ENCODE peak calls at places on chromosome 19, in five cellular contexts. Z, T, I, R and U are unnamed samples.

GRCh38 chr19:24054044-24054935 is 32.7 kb upstream of the ZNF254 start:
- DNase-seq in R (no peak), T (peak), I (no peak), Z (peak), U (peak)

GRCh38 chr19:39558623-39559117 is 18.7 kb upstream of the EID2 start:
- DNase-seq in R (no peak), Z (no peak), I (no peak), T (no peak), U (no peak)

GRCh38 chr19:1862068-1862423 is 1.3 kb downstream of the KLF16 start:
- DNase-seq in Z (no peak), R (no peak), I (no peak), T (no peak), U (no peak)

GRCh38 chr19:17091758-17092333 is 16.3 kb downstream of the MYO9B start:
- DNase-seq in Z (no peak), T (no peak), I (no peak), R (no peak), U (no peak)

GRCh38 chr19:4115050-4115817 is 8.7 kb downstream of the MAP2K2 start:
- DNase-seq in I (peak), Z (no peak), T (no peak), R (peak), U (no peak)

GRCh38 chr19:35073516-35073915 is 32.0 kb downstream of the HPN start:
- DNase-seq in T (no peak), Z (no peak), I (no peak), R (no peak), U (no peak)

GRCh38 chr19:2288010-2288742 is 6.2 kb upstream of the PEAK3 start:
- DNase-seq in R (no peak), T (no peak), Z (no peak), I (no peak), U (no peak)

GRCh38 chr19:14115761-14116160 is 1.8 kb downstream of the PRKACA start:
- DNase-seq in R (no peak), I (no peak), T (no peak), Z (no peak), U (no peak)

GRCh38 chr19:51441410-51442390 is 16.6 kb downstream of the SIGLEC8 start:
- DNase-seq in T (no peak), R (peak), Z (no peak), I (no peak), U (no peak)

GRCh38 chr19:40742477-40742876 is 7.8 kb downstream of the ACTMAP start:
- DNase-seq in R (no peak), I (no peak), T (no peak), Z (no peak), U (no peak)